ENCODE peak calls at places on chromosomes 6 and 20, in seven cellular contexts. V, L, P, X, Y, U and R are unnamed samples.

GRCh38 chr6:87671555-87672029 is 30.4 kb downstream of the AKIRIN2 start:
- DNase-seq in V (no peak), L (no peak), P (peak; percentile 77), X (no peak), Y (no peak), U (no peak), R (no peak)

GRCh38 chr6:9485992-9486391 is 928.9 kb downstream of the TFAP2A start:
- DNase-seq in V (no peak), L (no peak), P (no peak), X (no peak), Y (no peak), U (no peak), R (no peak)

GRCh38 chr6:1316482-1317220 is 4.8 kb downstream of the FOXQ1 start:
- DNase-seq in V (peak; percentile 51), L (no peak), P (no peak), X (no peak), Y (no peak), U (no peak), R (no peak)

GRCh38 chr20:1033751-1034419 is 31.8 kb upstream of the RSPO4 start:
- DNase-seq in V (no peak), L (no peak), P (no peak), X (no peak), Y (no peak), U (no peak), R (no peak)

GRCh38 chr20:11979306-11980128 is 61.8 kb downstream of the BTBD3 start:
- DNase-seq in V (no peak), L (peak; percentile 6), P (no peak), X (no peak), Y (no peak), U (peak; percentile 17), R (no peak)

GRCh38 chr6:72287801-72288200 is 334.1 kb upstream of the KCNQ5 start:
- DNase-seq in V (no peak), L (no peak), P (no peak), X (no peak), Y (no peak), U (no peak), R (no peak)

GRCh38 chr20:6765469-6766058 is 1.9 kb upstream of the BMP2 start:
- DNase-seq in V (peak; percentile 10), L (peak; percentile 17), P (peak; percentile 68), X (no peak), Y (no peak), U (peak; percentile 69), R (no peak)

GRCh38 chr6:14276667-14277404 is 159.3 kb downstream of the CD83 start:
- DNase-seq in V (no peak), L (no peak), P (no peak), X (no peak), Y (no peak), U (no peak), R (no peak)

GRCh38 chr6:53543341-53544010 is 1.4 kb downstream of the GCLC start:
- DNase-seq in V (no peak), L (no peak), P (peak; percentile 23), X (no peak), Y (no peak), U (no peak), R (no peak)

GRCh38 chr6:121971886-121972285 is 427.6 kb upstream of the HSF2 start:
- DNase-seq in V (no peak), L (no peak), P (peak; percentile 11), X (peak; percentile 49), Y (no peak), U (no peak), R (no peak)

GRCh38 chr6:149063443-149063842 is 254.1 kb upstream of the TAB2 start:
- DNase-seq in V (no peak), L (no peak), P (no peak), X (no peak), Y (no peak), U (no peak), R (no peak)

GRCh38 chr6:28597217-28597835 is 71.6 kb downstream of the GPX5 start:
- DNase-seq in V (peak; percentile 81), L (peak; percentile 65), P (peak; percentile 73), X (peak; percentile 74), Y (no peak), U (peak; percentile 83), R (no peak)

GRCh38 chr6:22447862-22448261 is 121.5 kb upstream of the HDGFL1 start:
- DNase-seq in V (no peak), L (no peak), P (no peak), X (no peak), Y (no peak), U (no peak), R (no peak)

GRCh38 chr6:129872591-129872990 is 11.5 kb upstream of the TMEM244 start:
- DNase-seq in V (no peak), L (no peak), P (no peak), X (no peak), Y (no peak), U (no peak), R (no peak)

GRCh38 chr6:42618686-42619085 is 54.9 kb downstream of the UBR2 start:
- DNase-seq in V (no peak), L (no peak), P (no peak), X (no peak), Y (no peak), U (no peak), R (no peak)

GRCh38 chr6:14841901-14842421 is 403.9 kb upstream of the JARID2 start:
- DNase-seq in V (no peak), L (no peak), P (peak; percentile 88), X (peak; percentile 12), Y (no peak), U (no peak), R (peak; percentile 78)

GRCh38 chr6:121539537-121539936 is 104.1 kb downstream of the GJA1 start:
- DNase-seq in V (no peak), L (no peak), P (no peak), X (no peak), Y (no peak), U (no peak), R (no peak)

GRCh38 chr20:34316191-34316814 is 13.1 kb upstream of the AHCY start:
- DNase-seq in V (peak; percentile 41), L (no peak), P (peak; percentile 84), X (peak; percentile 45), Y (no peak), U (no peak), R (no peak)

GRCh38 chr20:57440678-57441509 is 49.7 kb downstream of the RBM38 start:
- DNase-seq in V (no peak), L (peak; percentile 45), P (no peak), X (no peak), Y (no peak), U (peak; percentile 37), R (peak; percentile 82)

GRCh38 chr6:62035952-62036351 is 250.1 kb downstream of the KHDRBS2 start:
- DNase-seq in V (no peak), L (no peak), P (no peak), X (no peak), Y (no peak), U (no peak), R (no peak)

GRCh38 chr6:36912583-36912982 is 26.8 kb downstream of the C6orf89 start:
- DNase-seq in V (no peak), L (no peak), P (peak; percentile 76), X (peak; percentile 71), Y (no peak), U (no peak), R (no peak)

GRCh38 chr6:40587240-40588069 is at the start of gene LRFN2:
- DNase-seq in V (peak; percentile 91), L (peak; percentile 70), P (peak; percentile 43), X (no peak), Y (peak; percentile 91), U (peak; percentile 72), R (peak; percentile 70)

GRCh38 chr6:146856296-146856695 is 257.5 kb downstream of the ADGB start:
- DNase-seq in V (no peak), L (no peak), P (no peak), X (no peak), Y (no peak), U (no peak), R (no peak)